ENCODE peak calls at places on chromosomes 13 and 19, in four cellular contexts. J, T, K and D are unnamed samples.

GRCh38 chr13:106550570-106551135 is 15.2 kb upstream of the EFNB2 start:
- DNase-seq in T (no peak), K (no peak), J (no peak), D (no peak)

GRCh38 chr13:65287405-65287804 is 1942.7 kb downstream of the PCDH9 start:
- DNase-seq in T (no peak), K (no peak), J (no peak), D (no peak)

GRCh38 chr19:40721936-40722661 is 5.2 kb downstream of the ITPKC start:
- DNase-seq in K (no peak), J (no peak), T (no peak), D (no peak)

GRCh38 chr13:108549989-108550388 is 79.4 kb upstream of the MYO16 start:
- DNase-seq in K (no peak), T (no peak), J (no peak), D (no peak)

GRCh38 chr19:21092107-21092506 is 10.1 kb downstream of the ZNF714 start:
- DNase-seq in K (no peak), T (no peak), J (no peak), D (no peak)

GRCh38 chr19:46288896-46289588 is 7.8 kb upstream of the HIF3A start:
- DNase-seq in J (peak; percentile 34), T (peak; percentile 97), K (no peak), D (no peak)

GRCh38 chr19:6249296-6249695 is 30.5 kb downstream of the MLLT1 start:
- DNase-seq in K (no peak), J (no peak), T (no peak), D (no peak)

GRCh38 chr19:38900816-38901215 is 1.0 kb downstream of the NFKBIB start:
- DNase-seq in K (no peak), T (no peak), J (no peak), D (no peak)

GRCh38 chr13:32986552-32986951 is 29.7 kb upstream of the KL start:
- DNase-seq in K (no peak), T (no peak), J (peak; percentile 28), D (no peak)

GRCh38 chr19:36110487-36111199 is at the start of gene OVOL3:
- DNase-seq in K (no peak), T (no peak), J (no peak), D (no peak)

GRCh38 chr19:4399871-4400768 is at the start of gene SH3GL1:
- DNase-seq in T (peak; percentile 83), K (peak; percentile 80), J (peak; percentile 88), D (peak; percentile 92)

GRCh38 chr13:40061466-40062450 is 406.3 kb downstream of the COG6 start:
- DNase-seq in T (no peak), J (no peak), K (no peak), D (no peak)

GRCh38 chr19:39927076-39927475 is 7.4 kb downstream of the FCGBP start:
- DNase-seq in J (no peak), K (no peak), T (no peak), D (no peak)

GRCh38 chr13:40116008-40116407 is 460.5 kb downstream of the COG6 start:
- DNase-seq in T (peak; percentile 54), K (no peak), J (no peak), D (no peak)

GRCh38 chr13:114010401-114011101 is 36.7 kb upstream of the C13orf46 start:
- DNase-seq in T (no peak), J (no peak), K (no peak), D (peak; percentile 65)

GRCh38 chr19:54390942-54391577 is 24.2 kb upstream of the TTYH1 start:
- DNase-seq in T (peak; percentile 30), J (no peak), K (peak; percentile 38), D (peak; percentile 68)

GRCh38 chr13:112968910-112969691 is at the start of gene MCF2L:
- DNase-seq in J (no peak), T (peak; percentile 37), K (peak; percentile 31), D (peak; percentile 93)

GRCh38 chr13:55500694-55501093 is 1640.0 kb upstream of the PRR20A start:
- DNase-seq in K (no peak), J (no peak), T (no peak), D (no peak)

GRCh38 chr19:29815231-29815630 is 3.4 kb downstream of the CCNE1 start:
- DNase-seq in K (no peak), J (no peak), T (no peak), D (no peak)
- H3K4me3 ChIP-seq in K (no peak overlapping the region), J (no peak overlapping the region), T (no peak overlapping the region), D (no peak overlapping the region)

GRCh38 chr19:1943661-1944087 is 2.7 kb downstream of the CSNK1G2 start:
- DNase-seq in T (no peak), K (no peak), J (no peak), D (no peak)
- H3K4me3 ChIP-seq in T (no peak overlapping the region), K (peak overlapping the region; percentile 100), J (no peak overlapping the region), D (no peak overlapping the region)

GRCh38 chr13:46374710-46375109 is 12.3 kb downstream of the RUBCNL start:
- DNase-seq in K (no peak), T (no peak), J (no peak), D (no peak)
- H3K4me3 ChIP-seq in K (no peak overlapping the region), T (no peak overlapping the region), J (no peak overlapping the region), D (no peak overlapping the region)

DNA sequence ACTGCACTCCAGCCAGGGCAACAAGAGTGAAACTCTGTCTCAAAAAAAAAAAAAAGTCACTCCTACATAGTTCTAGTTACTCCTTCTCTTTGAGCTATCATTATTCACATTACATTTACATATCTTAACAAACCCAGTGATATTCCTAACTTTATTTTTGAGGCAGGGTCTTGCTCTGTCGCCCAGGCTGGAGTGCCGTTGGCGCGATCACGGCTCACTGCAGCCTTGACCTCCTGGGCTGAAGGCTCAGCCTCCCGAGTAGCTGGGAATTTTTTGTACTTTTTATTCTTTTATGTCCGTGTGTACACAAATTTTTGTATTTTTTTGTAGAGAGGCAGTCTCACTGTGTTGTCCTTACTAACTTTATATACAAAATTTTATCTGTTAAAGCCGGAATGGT is 587 bp upstream of the RPS15 start:
- DNase-seq in T (no peak), K (no peak), J (no peak), D (no peak)
- H3K4me3 ChIP-seq in T (no peak overlapping the region), K (peak overlapping the region; percentile 79), J (peak overlapping the region; percentile 91), D (no peak overlapping the region)

GRCh38 chr19:18603255-18603957 is 3.2 kb downstream of the CRLF1 start:
- DNase-seq in J (no peak), K (no peak), T (no peak), D (peak; percentile 78)

GRCh38 chr19:18604820-18605159 is 1.8 kb downstream of the CRLF1 start:
- DNase-seq in J (no peak), T (no peak), K (no peak), D (peak; percentile 23)

GRCh38 chr19:18605546-18606280 is 886 bp downstream of the CRLF1 start:
- DNase-seq in J (no peak), T (no peak), K (no peak), D (peak; percentile 49)

GRCh38 chr19:18605196-18605545 is 1.4 kb downstream of the CRLF1 start:
- DNase-seq in J (no peak), T (no peak), K (no peak), D (peak; percentile 45)

GRCh38 chr19:18603958-18604819 is 2.4 kb downstream of the CRLF1 start:
- DNase-seq in T (no peak), K (no peak), J (no peak), D (peak; percentile 46)
- H3K4me3 ChIP-seq in T (no peak overlapping the region), K (no peak overlapping the region), J (peak overlapping the region; percentile 62), D (no peak overlapping the region)

DNA sequence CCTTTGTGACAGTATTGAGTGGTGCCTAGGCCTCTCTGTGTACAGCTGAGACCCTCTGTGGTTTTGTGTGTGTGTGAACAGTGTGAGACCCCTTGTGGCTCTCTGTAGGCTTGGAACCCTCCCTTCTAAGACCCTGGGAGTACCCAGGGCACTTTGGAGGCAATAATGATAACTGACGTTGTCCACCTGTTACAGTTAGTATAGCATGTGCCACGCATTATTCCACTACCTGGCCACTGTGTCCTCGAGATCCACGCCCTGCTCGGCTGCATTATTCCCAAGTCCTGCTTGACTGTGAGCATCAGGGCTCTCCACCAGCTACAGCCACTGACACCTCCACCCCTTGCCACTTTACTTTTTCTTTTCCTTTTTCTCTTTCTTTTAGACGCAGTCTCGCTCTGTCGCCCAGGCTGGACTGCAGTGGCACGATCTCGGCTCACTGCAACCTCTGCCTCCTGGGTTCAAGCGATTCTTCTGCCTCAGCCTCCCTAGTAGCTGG is 2.0 kb downstream of the GRAMD1A start:
- DNase-seq in T (no peak), K (no peak), J (no peak), D (peak; percentile 19)
- H3K4me3 ChIP-seq in T (peak overlapping the region; percentile 73), K (peak overlapping the region; percentile 41), J (peak overlapping the region; percentile 99), D (no peak overlapping the region)